ENCODE peak calls at places on chromosome 22, in seven cellular contexts. K, M, B, J, O, D and X are unnamed samples.

GRCh38 chr22:43448048-43448447 is 36.2 kb downstream of the MPPED1 start:
- DNase-seq in K (no peak), J (peak; percentile 89), B (no peak), M (no peak), D (no peak), O (no peak), X (no peak)

GRCh38 chr22:50505276-50505775 is 2.2 kb downstream of the LMF2 start:
- DNase-seq in J (no peak), M (no peak), K (no peak), D (no peak), B (no peak), O (no peak), X (no peak)

GRCh38 chr22:44764974-44765373 is 12.6 kb downstream of the ARHGAP8 start:
- DNase-seq in K (no peak), B (no peak), M (no peak), D (no peak), O (no peak), J (peak; percentile 50), X (no peak)

GRCh38 chr22:37735054-37735453 is 38.2 kb downstream of the TRIOBP start:
- DNase-seq in O (peak; percentile 69), J (no peak), K (no peak), M (no peak), D (no peak), B (peak; percentile 72), X (peak; percentile 93)

GRCh38 chr22:24965822-24966626 is 13.5 kb downstream of the KIAA1671 start:
- DNase-seq in K (no peak), M (no peak), B (peak; percentile 67), D (no peak), J (no peak), O (no peak), X (no peak)

GRCh38 chr22:40083794-40084193 is 89.0 kb downstream of the FAM83F start:
- DNase-seq in B (no peak), O (no peak), M (no peak), K (no peak), J (no peak), D (no peak), X (no peak)

GRCh38 chr22:49214976-49215375 is 612.7 kb downstream of the BRD1 start:
- DNase-seq in K (no peak), B (no peak), M (no peak), O (no peak), D (no peak), J (no peak), X (no peak)

GRCh38 chr22:38953577-38954413 is 3.6 kb upstream of the APOBEC3A start:
- DNase-seq in J (peak; percentile 72), M (no peak), D (peak; percentile 6), K (no peak), O (no peak), B (no peak), X (no peak)

GRCh38 chr22:47379037-47379436 is 616.6 kb downstream of the TBC1D22A start:
- DNase-seq in O (no peak), D (no peak), B (no peak), J (no peak), M (no peak), K (no peak), X (no peak)

GRCh38 chr22:25357606-25358420 is 138.4 kb downstream of the CRYBB2 start:
- DNase-seq in D (no peak), O (no peak), J (no peak), M (no peak), B (no peak), K (no peak), X (no peak)